ENCODE peak calls at places on chromosomes 3 and 15, in six cellular contexts. P, G, K, V, U and Z are unnamed samples.

GRCh38 chr3:157956850-157957249 is 149.4 kb downstream of the SHOX2 start:
- DNase-seq in K (no peak), U (no peak), G (no peak), V (no peak), P (no peak), Z (no peak)

GRCh38 chr3:151209652-151210051 is 6.6 kb upstream of the GPR171 start:
- DNase-seq in U (no peak), V (no peak), P (no peak), G (no peak), K (no peak), Z (no peak)

GRCh38 chr15:77504310-77504709 is 83.6 kb downstream of the HMG20A start:
- DNase-seq in G (no peak), V (no peak), P (no peak), K (no peak), U (peak; percentile 56), Z (no peak)

GRCh38 chr3:142981901-142982773 is 18.7 kb upstream of the PAQR9 start:
- DNase-seq in P (no peak), U (no peak), V (no peak), G (no peak), K (no peak), Z (no peak)

GRCh38 chr3:40876019-40876418 is 323.3 kb upstream of the CTNNB1 start:
- DNase-seq in P (no peak), G (no peak), U (no peak), V (no peak), K (peak; percentile 26), Z (no peak)

GRCh38 chr15:44092221-44092620 is 102.8 kb downstream of the FRMD5 start:
- DNase-seq in U (no peak), G (no peak), K (peak; percentile 83), P (peak; percentile 79), V (no peak), Z (peak; percentile 28)

GRCh38 chr15:76169013-76169412 is 109.2 kb downstream of the TMEM266 start:
- DNase-seq in G (no peak), U (no peak), K (no peak), P (no peak), V (no peak), Z (peak; percentile 38)

GRCh38 chr3:38567498-38567897 is 71.4 kb downstream of the EXOG start:
- DNase-seq in G (no peak), K (no peak), P (no peak), U (peak; percentile 19), V (peak; percentile 5), Z (no peak)

GRCh38 chr15:51842852-51843737 is 13.6 kb downstream of the TMOD3 start:
- DNase-seq in U (no peak), P (peak; percentile 28), K (no peak), G (no peak), V (no peak), Z (peak; percentile 52)

GRCh38 chr3:159586587-159587202 is 401.9 kb upstream of the IL12A start:
- DNase-seq in U (no peak), V (no peak), P (peak; percentile 39), G (peak; percentile 49), K (peak; percentile 65), Z (peak; percentile 26)

GRCh38 chr3:58639842-58640241 is 26.7 kb downstream of the FAM3D start:
- DNase-seq in V (no peak), G (no peak), K (no peak), P (no peak), U (no peak), Z (no peak)

GRCh38 chr3:56556908-56557814 is at the start of gene CCDC66:
- DNase-seq in G (peak; percentile 96), V (peak; percentile 94), P (peak; percentile 93), U (peak; percentile 97), K (peak; percentile 97), Z (peak; percentile 93)

GRCh38 chr3:56557815-56558170 is 818 bp downstream of the CCDC66 start:
- DNase-seq in U (no peak), V (no peak), K (no peak), P (no peak), G (no peak), Z (no peak)
- TF ChIP-seq CTCF in U (no peak), V (no peak), K (no peak), P (no peak), G (peak; percentile 7), Z (no peak)

GRCh38 chr3:191256405-191256804 is 57.4 kb downstream of the OSTN start:
- DNase-seq in P (no peak), G (no peak), V (no peak), K (no peak), U (no peak), Z (no peak)

GRCh38 chr3:191257286-191257685 is 58.2 kb downstream of the OSTN start:
- DNase-seq in P (no peak), G (no peak), U (no peak), K (no peak), V (no peak), Z (no peak)

GRCh38 chr3:191253089-191253799 is 54.2 kb downstream of the OSTN start:
- DNase-seq in G (no peak), U (no peak), V (no peak), K (no peak), P (no peak), Z (no peak)

GRCh38 chr3:191255156-191255555 is 56.1 kb downstream of the OSTN start:
- DNase-seq in U (no peak), V (no peak), G (no peak), K (no peak), P (no peak), Z (no peak)

DNA sequence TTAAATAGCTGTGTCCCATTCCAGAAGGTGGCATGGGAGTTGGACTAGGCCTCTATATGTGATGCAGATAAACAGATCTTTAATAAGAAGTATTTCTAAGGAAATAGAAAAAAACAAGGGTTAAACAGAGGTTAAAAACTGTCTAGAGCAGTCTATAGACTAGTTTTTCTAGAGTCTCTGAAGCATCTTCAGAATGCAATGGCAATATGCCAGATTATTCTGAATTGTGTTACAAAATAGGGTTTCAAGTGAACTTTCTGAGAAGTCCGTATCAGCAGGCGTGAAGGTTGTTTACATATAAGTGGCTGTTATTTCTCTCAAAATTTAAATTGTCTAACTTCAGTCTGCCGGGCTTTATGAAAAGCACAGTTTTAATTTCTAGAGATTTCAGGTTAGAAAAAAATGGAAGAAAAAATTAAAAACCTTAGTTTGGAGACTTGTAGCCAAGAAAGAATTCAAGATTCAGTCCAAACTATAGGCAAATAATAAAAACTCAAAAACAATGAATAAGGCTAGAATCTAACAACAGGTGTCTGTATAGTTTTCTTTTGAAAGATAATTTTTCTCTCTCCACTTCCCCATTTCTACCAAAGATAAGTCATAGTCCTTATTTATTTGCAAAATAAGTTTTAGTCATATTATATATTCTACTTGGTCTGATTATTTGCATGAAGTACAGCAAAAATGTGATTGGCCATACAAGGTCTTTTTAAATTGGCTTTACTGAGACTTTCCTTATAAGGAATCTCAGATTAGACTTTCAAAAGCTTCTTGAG is 55.2 kb downstream of the OSTN start:
- DNase-seq in K (peak; percentile 56), U (no peak), V (no peak), P (peak; percentile 17), G (no peak), Z (no peak)
- H3K4me3 ChIP-seq in K (no peak overlapping the region), U (no peak overlapping the region), V (no peak overlapping the region), P (no peak overlapping the region), G (no peak overlapping the region), Z (no peak overlapping the region)

GRCh38 chr3:51966941-51967383 is 292 bp downstream of the PCBP4 start:
- DNase-seq in K (no peak), G (peak; percentile 58), V (no peak), U (no peak), P (no peak), Z (no peak)
- TF ChIP-seq CTCF in K (no peak), G (no peak), V (no peak), U (no peak), P (no peak), Z (no peak)

GRCh38 chr15:98854496-98854895 is 153.1 kb downstream of the PGPEP1L start:
- DNase-seq in U (no peak), G (no peak), P (peak; percentile 16), V (no peak), K (no peak), Z (no peak)

GRCh38 chr15:98855067-98855814 is 152.4 kb downstream of the PGPEP1L start:
- DNase-seq in G (no peak), U (no peak), P (no peak), K (no peak), V (no peak), Z (no peak)

GRCh38 chr15:98853161-98853560 is 154.4 kb downstream of the PGPEP1L start:
- DNase-seq in U (peak; percentile 94), G (peak; percentile 77), V (peak; percentile 88), P (peak; percentile 93), K (peak; percentile 96), Z (peak; percentile 93)

GRCh38 chr15:98855815-98856539 is 151.6 kb downstream of the PGPEP1L start:
- DNase-seq in K (no peak), V (no peak), P (no peak), G (no peak), U (no peak), Z (no peak)

GRCh38 chr15:98853593-98854420 is 153.8 kb downstream of the PGPEP1L start:
- DNase-seq in K (peak; percentile 53), V (no peak), U (peak; percentile 75), P (peak; percentile 33), G (no peak), Z (peak; percentile 73)
- H3K4me3 ChIP-seq in K (peak overlapping the region; percentile 61), V (peak overlapping the region; percentile 76), U (peak overlapping the region; percentile 58), P (peak overlapping the region; percentile 69), G (peak overlapping the region; percentile 31), Z (peak overlapping the region; percentile 59)

GRCh38 chr3:190443257-190443656 is 6.4 kb downstream of the TMEM207 start:
- DNase-seq in K (peak; percentile 23), U (no peak), V (no peak), G (no peak), P (peak; percentile 15), Z (peak; percentile 24)
- TF ChIP-seq CTCF in K (no peak), U (no peak), V (no peak), G (peak; percentile 53), P (peak; percentile 58), Z (peak; percentile 35)

GRCh38 chr3:190321789-190322603 is at the start of gene CLDN1:
- DNase-seq in G (peak; percentile 86), K (peak; percentile 77), U (peak; percentile 88), V (peak; percentile 77), P (peak; percentile 67), Z (peak; percentile 91)

GRCh38 chr3:190319660-190320059 is 2.6 kb downstream of the CLDN1 start:
- DNase-seq in G (no peak), U (no peak), K (no peak), V (no peak), P (no peak), Z (no peak)

GRCh38 chr3:190318666-190319065 is 3.6 kb downstream of the CLDN1 start:
- DNase-seq in V (no peak), K (no peak), G (no peak), U (no peak), P (no peak), Z (no peak)

GRCh38 chr3:190322604-190323240 is 476 bp upstream of the CLDN1 start:
- DNase-seq in V (no peak), G (no peak), K (peak; percentile 37), P (no peak), U (no peak), Z (no peak)

DNA sequence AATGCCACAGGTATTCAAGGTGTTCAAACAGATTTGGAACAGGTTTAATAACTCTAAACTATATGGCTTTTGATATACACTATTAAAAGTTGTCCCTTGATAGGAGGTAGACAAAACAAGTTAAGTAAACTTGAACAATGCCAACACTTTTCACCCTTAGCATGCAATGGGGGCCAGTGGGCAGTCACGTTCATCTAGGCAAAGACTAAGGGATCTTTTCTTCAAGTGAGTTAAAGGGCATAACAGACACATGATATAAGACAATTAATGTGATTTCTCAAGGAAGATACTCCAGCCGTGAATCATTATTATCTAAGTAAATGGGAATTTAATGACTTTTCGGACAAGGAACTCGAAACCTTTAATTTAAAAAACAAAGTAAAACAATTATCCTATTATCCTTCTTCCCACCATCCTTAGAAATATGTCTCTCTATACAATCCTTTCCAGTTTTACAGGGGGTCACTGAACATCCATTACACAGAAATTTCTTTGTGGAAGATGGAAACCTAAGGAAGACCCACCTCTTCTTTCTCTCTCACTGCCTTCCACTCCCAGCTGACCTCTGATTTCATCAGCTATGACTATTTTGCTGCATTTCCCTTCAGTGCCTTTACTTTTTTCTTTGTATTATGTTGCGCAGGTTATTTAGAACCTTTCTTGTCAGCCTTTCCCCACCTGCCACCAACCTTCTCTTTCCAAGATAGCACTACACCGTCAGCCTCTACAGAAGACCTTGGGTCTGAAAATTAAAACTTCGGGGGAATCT is 1.5 kb downstream of the CLDN1 start:
- DNase-seq in V (no peak), K (no peak), P (no peak), G (no peak), U (no peak), Z (no peak)
- H3K4me3 ChIP-seq in V (no peak overlapping the region), K (no peak overlapping the region), P (no peak overlapping the region), G (no peak overlapping the region), U (no peak overlapping the region), Z (no peak overlapping the region)